ENCODE peak calls at places on chromosome 1, in nine cellular contexts. W, A, R, E, M, U, B, O and D are unnamed samples.

GRCh38 chr1:64516301-64516700 is 46.4 kb downstream of the CACHD1 start:
- DNase-seq in M (no peak), O (no peak), B (no peak), R (no peak), E (no peak), A (no peak), U (no peak), W (no peak), D (no peak)

GRCh38 chr1:182392045-182393028 is 747 bp upstream of the GLUL start:
- DNase-seq in O (no peak), B (no peak), U (no peak), R (peak; percentile 11), A (no peak), M (no peak), W (peak; percentile 85), E (no peak), D (peak; percentile 20)

GRCh38 chr1:115158181-115158580 is 68.9 kb upstream of the TSPAN2 start:
- DNase-seq in E (no peak), B (no peak), U (no peak), M (no peak), W (peak; percentile 86), R (no peak), A (no peak), O (no peak), D (no peak)

GRCh38 chr1:150813028-150813707 is 5.1 kb upstream of the CTSK start:
- DNase-seq in M (peak; percentile 57), A (peak; percentile 83), O (peak; percentile 42), B (no peak), W (peak; percentile 72), E (peak; percentile 55), U (peak; percentile 65), R (no peak), D (peak; percentile 61)

GRCh38 chr1:18922319-18922726 is 20.0 kb upstream of the ALDH4A1 start:
- DNase-seq in U (peak; percentile 58), A (peak; percentile 55), E (no peak), R (no peak), M (peak; percentile 61), B (no peak), O (peak; percentile 58), W (peak; percentile 94), D (no peak)

GRCh38 chr1:11653616-11654570 is at the start of gene FBXO2:
- DNase-seq in U (no peak), O (peak; percentile 80), M (no peak), B (peak; percentile 9), W (no peak), R (no peak), E (peak; percentile 89), A (no peak), D (peak; percentile 38)

GRCh38 chr1:2560299-2561073 is 4.3 kb downstream of the TNFRSF14 start:
- DNase-seq in B (no peak), O (no peak), A (no peak), U (no peak), W (no peak), R (no peak), E (no peak), M (no peak), D (no peak)

GRCh38 chr1:213783273-213783672 is 204.5 kb upstream of the PROX1 start:
- DNase-seq in O (peak; percentile 35), R (no peak), W (no peak), B (no peak), M (no peak), A (no peak), U (no peak), E (no peak), D (no peak)

GRCh38 chr1:24216254-24216653 is 29.2 kb upstream of the IFNLR1 start:
- DNase-seq in W (no peak), M (no peak), O (no peak), U (peak; percentile 21), E (peak; percentile 59), R (no peak), B (no peak), A (no peak), D (no peak)

GRCh38 chr1:6029351-6029750 is 16.3 kb upstream of the KCNAB2 start:
- DNase-seq in W (no peak), O (no peak), R (no peak), M (no peak), A (no peak), B (no peak), U (no peak), E (no peak), D (no peak)

GRCh38 chr1:152654110-152654509 is 9.1 kb upstream of the LCE2D start:
- DNase-seq in A (peak; percentile 53), M (no peak), R (no peak), E (peak; percentile 49), B (peak; percentile 24), U (peak; percentile 42), W (no peak), O (peak; percentile 1), D (peak; percentile 62)

GRCh38 chr1:110572751-110573150 is 33.4 kb downstream of the KCNA2 start:
- DNase-seq in R (no peak), B (no peak), U (no peak), A (no peak), O (no peak), M (no peak), E (no peak), W (no peak), D (no peak)

GRCh38 chr1:61316493-61316892 is 234.1 kb downstream of the NFIA start:
- DNase-seq in E (no peak), R (no peak), O (no peak), W (no peak), B (no peak), A (no peak), M (no peak), U (no peak), D (no peak)

GRCh38 chr1:111513410-111514020 is 10.1 kb upstream of the ADORA3 start:
- DNase-seq in W (no peak), E (peak; percentile 52), U (no peak), A (peak; percentile 73), R (no peak), B (no peak), M (no peak), O (no peak), D (no peak)

GRCh38 chr1:169325117-169325516 is 42.5 kb downstream of the NME7 start:
- DNase-seq in W (no peak), A (no peak), U (no peak), O (peak; percentile 47), B (no peak), M (no peak), R (no peak), E (no peak), D (no peak)

GRCh38 chr1:229855999-229856650 is 210.9 kb upstream of the GALNT2 start:
- DNase-seq in R (no peak), E (peak; percentile 28), U (peak; percentile 40), W (no peak), B (no peak), M (no peak), A (no peak), O (peak; percentile 59), D (peak; percentile 31)

GRCh38 chr1:107594541-107594940 is 370.4 kb downstream of the VAV3 start:
- DNase-seq in A (no peak), W (no peak), E (no peak), U (no peak), B (no peak), M (no peak), O (no peak), R (no peak), D (no peak)

DNA sequence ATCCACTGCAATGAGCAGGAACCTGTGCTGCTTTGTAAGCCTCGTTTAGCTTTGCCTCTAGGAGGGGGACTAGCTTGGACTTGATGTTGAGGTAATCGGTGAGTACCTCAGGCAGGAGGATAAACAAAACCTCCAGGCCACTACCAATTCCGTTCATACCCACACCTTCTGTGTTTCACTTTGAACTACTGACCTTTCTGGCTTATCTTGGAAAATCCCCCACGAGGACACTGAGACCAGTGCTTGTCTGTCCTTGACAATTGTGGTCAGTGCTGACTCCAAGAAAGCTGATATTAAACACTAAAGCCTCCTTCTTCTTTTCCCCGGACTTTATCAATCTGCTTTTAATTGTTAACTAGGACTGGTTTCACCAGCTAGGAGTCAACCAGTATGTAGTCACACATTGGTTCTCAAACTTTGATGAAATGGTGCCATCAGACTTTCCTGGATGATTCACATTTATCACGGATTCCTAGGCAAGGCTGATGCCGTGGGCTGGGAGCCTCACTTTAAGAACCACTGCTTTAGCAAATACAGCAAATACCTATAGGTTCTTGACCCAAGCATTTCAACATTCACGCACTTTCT is 52.7 kb downstream of the TGFB2 start:
- DNase-seq in B (no peak), A (no peak), E (no peak), O (no peak), U (peak; percentile 22), W (no peak), R (no peak), M (no peak), D (no peak)
- H3K27ac ChIP-seq in B (no peak overlapping the region), A (no peak overlapping the region), E (no peak overlapping the region), O (no peak overlapping the region), U (no peak overlapping the region), W (no peak overlapping the region), R (no peak overlapping the region), M (no peak overlapping the region), D (no peak overlapping the region)

GRCh38 chr1:4611708-4612349 is 42.6 kb upstream of the AJAP1 start:
- DNase-seq in U (no peak), W (no peak), M (no peak), E (peak; percentile 85), O (no peak), B (no peak), R (no peak), A (no peak), D (no peak)
- H3K9me3 ChIP-seq in U (no peaks in the 10 kb centered on the region), W (peaks cover 12% of the 10 kb centered on the region), M (peaks cover 91% of the 10 kb centered on the region), E (no peaks in the 10 kb centered on the region), O (no peaks in the 10 kb centered on the region), B (no peaks in the 10 kb centered on the region), R (no peaks in the 10 kb centered on the region), A (peaks cover 4% of the 10 kb centered on the region), D (no peaks in the 10 kb centered on the region)

DNA sequence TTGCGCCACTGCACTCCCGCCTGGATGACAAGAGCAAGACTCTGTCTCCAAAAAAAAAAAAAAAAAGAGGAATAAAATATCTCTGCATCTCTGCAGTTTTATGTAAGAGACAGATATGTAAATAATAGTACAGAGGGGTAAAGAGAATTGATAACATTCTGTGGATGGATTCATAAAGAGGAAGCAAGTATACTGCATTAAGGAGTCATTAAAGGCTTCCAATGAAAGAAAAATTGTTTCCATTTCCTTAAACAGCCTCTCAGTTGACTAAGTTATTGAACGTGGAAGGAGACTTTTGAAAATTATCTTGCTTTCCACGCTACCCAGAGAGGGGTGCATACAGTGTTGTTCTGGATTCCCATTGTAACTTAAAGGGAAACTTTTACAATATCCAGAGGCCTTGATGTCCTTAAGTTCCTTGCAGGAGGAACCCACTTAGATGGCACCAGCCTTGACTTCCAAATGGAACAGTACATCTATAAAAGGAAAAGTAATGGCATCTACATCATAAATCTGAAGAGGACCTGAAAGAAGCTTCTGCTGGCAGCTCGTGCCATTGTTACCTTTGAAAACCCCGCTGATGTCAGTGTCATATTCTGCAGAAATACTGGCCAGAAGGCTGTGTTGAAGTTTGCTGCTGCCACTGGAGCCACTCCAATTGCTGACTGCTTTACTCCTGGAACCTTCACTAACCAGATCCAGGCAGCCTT is 13.8 kb downstream of the CEP350 start:
- DNase-seq in U (no peak), B (no peak), O (no peak), M (no peak), W (no peak), R (no peak), E (no peak), A (no peak), D (no peak)
- H3K27ac ChIP-seq in U (no peak overlapping the region), B (no peak overlapping the region), O (no peak overlapping the region), M (no peak overlapping the region), W (peak overlapping the region; percentile 75), R (no peak overlapping the region), E (no peak overlapping the region), A (no peak overlapping the region), D (no peak overlapping the region)

DNA sequence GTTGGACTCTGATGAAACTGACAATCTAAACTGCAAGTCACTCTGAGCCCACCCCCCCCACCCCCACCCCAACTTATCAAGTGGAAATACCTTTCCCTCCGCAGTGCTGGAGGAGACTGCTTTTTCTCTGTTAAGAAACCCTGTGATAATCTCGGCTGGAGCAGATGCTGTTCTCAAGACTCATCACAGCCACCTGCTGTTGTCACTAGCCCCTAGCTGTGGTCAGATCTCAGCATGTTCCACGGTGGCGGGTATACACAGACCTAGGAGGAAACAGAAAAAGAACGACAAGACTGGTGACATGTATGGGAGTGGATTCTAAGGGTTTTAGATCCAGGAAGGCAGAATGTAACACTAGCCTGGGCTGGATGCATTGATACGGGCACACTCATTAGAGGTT is 2.3 kb downstream of the ACTL8 start:
- DNase-seq in U (no peak), B (no peak), M (no peak), O (no peak), A (no peak), E (no peak), W (no peak), R (no peak), D (no peak)
- H3K9me3 ChIP-seq in U (no peaks in the 10 kb centered on the region), B (no peaks in the 10 kb centered on the region), M (peaks cover 34% of the 10 kb centered on the region), O (peaks cover 15% of the 10 kb centered on the region), A (peaks cover 2% of the 10 kb centered on the region), E (no peaks in the 10 kb centered on the region), W (peaks cover 63% of the 10 kb centered on the region), R (peaks cover 18% of the 10 kb centered on the region), D (peaks cover 6% of the 10 kb centered on the region)